ENCODE peak calls at places on chromosomes 13 and 19, in four cellular contexts. F is IMR-90, H is HCT116, Y is DND-41. P is an unnamed sample.

GRCh38 chr13:93522486-93522885 is 295.9 kb downstream of the GPC6 start:
- DNase-seq in F (peak), H (no peak), Y (no peak), P (no peak)

GRCh38 chr13:79998386-79998785 is 342.5 kb downstream of the SPRY2 start:
- DNase-seq in F (no peak), H (no peak), Y (no peak), P (no peak)

GRCh38 chr13:112068531-112069062 is 1.6 kb downstream of the SOX1 start:
- DNase-seq in F (no peak), H (no peak), Y (no peak), P (no peak)

GRCh38 chr19:13366529-13367143 is 139.6 kb downstream of the CACNA1A start:
- DNase-seq in F (peak), H (peak), Y (no peak), P (peak)

GRCh38 chr19:41641879-41642485 is 15.1 kb upstream of the CEACAM4 start:
- DNase-seq in F (peak), H (peak), Y (peak), P (peak)

GRCh38 chr13:106104281-106104901 is 431.1 kb downstream of the EFNB2 start:
- DNase-seq in F (peak), H (peak), Y (no peak), P (peak)

GRCh38 chr19:12484371-12485322 is at the start of gene ZNF709:
- DNase-seq in F (peak), H (no peak), Y (peak), P (peak)

GRCh38 chr13:41224113-41225110 is 30.0 kb upstream of the KBTBD7 start:
- DNase-seq in F (peak), H (no peak), Y (no peak), P (no peak)

GRCh38 chr13:111007209-111007608 is 92.3 kb upstream of the ANKRD10 start:
- DNase-seq in F (no peak), H (no peak), Y (no peak), P (no peak)

GRCh38 chr19:46704379-46705076 is 12.4 kb downstream of the PRKD2 start:
- DNase-seq in F (no peak), H (no peak), Y (peak), P (peak)

GRCh38 chr19:9961103-9961502 is 24.8 kb upstream of the OLFM2 start:
- DNase-seq in F (no peak), H (no peak), Y (no peak), P (no peak)

GRCh38 chr19:4295972-4296771 is 6.0 kb downstream of the TMIGD2 start:
- DNase-seq in F (no peak), H (no peak), Y (peak), P (peak)

GRCh38 chr13:47908200-47908902 is 92.7 kb downstream of the SUCLA2 start:
- DNase-seq in F (peak), H (no peak), Y (no peak), P (no peak)

GRCh38 chr13:113390874-113391497 is 27.1 kb upstream of the GRTP1 start:
- DNase-seq in F (no peak), H (no peak), Y (no peak), P (no peak)

GRCh38 chr13:107205318-107206112 is 637.6 kb upstream of the ARGLU1 start:
- DNase-seq in F (peak), H (no peak), Y (peak), P (peak)

GRCh38 chr13:32261567-32261966 is 53.6 kb downstream of the ZAR1L start:
- DNase-seq in F (peak), H (no peak), Y (no peak), P (peak)

GRCh38 chr19:15294591-15294990 is 37.7 kb downstream of the BRD4 start:
- DNase-seq in F (no peak), H (no peak), Y (no peak), P (no peak)

GRCh38 chr13:113115363-113116205 is 7.0 kb upstream of the F10 start:
- DNase-seq in F (no peak), H (no peak), Y (no peak), P (no peak)

GRCh38 chr19:27393591-27393990 is 1819.4 kb downstream of the UQCRFS1 start:
- DNase-seq in F (no peak), H (no peak), Y (no peak), P (no peak)

GRCh38 chr19:45443462-45444317 is 20.0 kb upstream of the ERCC1 start:
- DNase-seq in F (peak), H (peak), Y (no peak), P (peak)

GRCh38 chr13:112893570-112894422 is 75.2 kb upstream of the MCF2L start:
- DNase-seq in F (peak), H (no peak), Y (peak), P (peak)

GRCh38 chr13:38819053-38819452 is 132.2 kb downstream of the FREM2 start:
- DNase-seq in F (no peak), H (no peak), Y (no peak), P (peak)

GRCh38 chr19:28999733-29000433 is 213.1 kb downstream of the UQCRFS1 start:
- DNase-seq in F (no peak), H (no peak), Y (no peak), P (no peak)

GRCh38 chr19:7397687-7398086 is 49.0 kb downstream of the ARHGEF18 start:
- DNase-seq in F (peak), H (no peak), Y (no peak), P (no peak)

GRCh38 chr13:106701810-106702341 is 133.9 kb upstream of the ARGLU1 start:
- DNase-seq in F (no peak), H (no peak), Y (no peak), P (peak)

GRCh38 chr19:56253737-56254136 is 18.8 kb upstream of the EDDM13 start:
- DNase-seq in F (peak), H (peak), Y (no peak), P (peak)

GRCh38 chr19:31141301-31141700 is 207.9 kb downstream of the TSHZ3 start:
- DNase-seq in F (no peak), H (no peak), Y (no peak), P (no peak)

GRCh38 chr13:32555613-32556012 is 17.0 kb upstream of the N4BP2L2 start:
- DNase-seq in F (no peak), H (no peak), Y (no peak), P (no peak)

GRCh38 chr19:35006342-35006998 is 6.3 kb downstream of the GRAMD1A start:
- DNase-seq in F (peak), H (no peak), Y (no peak), P (peak)
- H3K4me2 ChIP-seq in F (peak), H (no peak), Y (no peak), P (peak)

DNA sequence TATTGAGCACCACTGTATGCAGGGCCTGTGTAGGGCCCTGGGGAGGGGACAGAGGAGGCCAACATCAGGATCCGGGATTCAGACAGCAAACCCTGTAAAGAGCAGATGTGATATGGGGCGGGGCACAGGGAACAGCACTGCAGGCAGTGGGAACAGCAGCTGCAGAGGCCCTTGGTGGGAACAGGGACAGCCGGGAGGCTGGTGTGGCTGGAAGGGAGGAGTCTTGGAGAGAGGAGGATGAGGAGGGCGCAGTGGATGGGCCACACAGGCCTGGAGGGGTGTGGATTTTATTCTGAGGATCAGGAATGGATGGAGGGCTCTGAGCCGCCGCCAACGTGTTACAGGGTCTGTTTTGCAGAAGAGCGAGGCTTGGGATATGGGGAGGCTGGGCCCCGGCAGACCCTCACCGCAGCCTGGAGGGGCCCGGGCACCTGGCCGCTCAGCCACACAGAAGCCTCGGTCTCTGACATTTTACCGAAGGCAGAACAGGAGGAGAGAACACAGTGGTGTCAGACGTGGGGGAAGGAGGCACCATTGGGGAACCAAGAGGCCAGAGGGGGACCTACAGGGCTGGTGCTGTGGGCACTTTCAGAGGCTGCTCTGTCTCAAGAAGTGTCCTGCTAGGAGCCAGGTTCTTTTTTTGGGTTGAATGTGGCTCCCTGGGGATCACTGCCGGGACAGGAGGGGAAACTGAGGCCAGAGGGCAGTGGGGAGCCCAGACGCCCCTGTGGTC is 6.9 kb downstream of the EFNA2 start:
- DNase-seq in F (no peak), H (no peak), Y (no peak), P (no peak)
- H3K4me2 ChIP-seq in F (no peak), H (no peak), Y (no peak), P (no peak)

GRCh38 chr13:91211548-91211947 is 135.9 kb upstream of the MIR17HG start:
- DNase-seq in F (no peak), H (no peak), Y (no peak), P (peak)

GRCh38 chr13:91220872-91221271 is 126.6 kb upstream of the MIR17HG start:
- DNase-seq in F (no peak), H (no peak), Y (no peak), P (no peak)

GRCh38 chr13:91212229-91212628 is 135.3 kb upstream of the MIR17HG start:
- DNase-seq in F (no peak), H (no peak), Y (no peak), P (no peak)

GRCh38 chr13:91216928-91217700 is 130.4 kb upstream of the MIR17HG start:
- DNase-seq in F (no peak), H (no peak), Y (no peak), P (no peak)
- H3K4me2 ChIP-seq in F (no peak), H (no peak), Y (no peak), P (no peak)

GRCh38 chr19:8609210-8610040 is 1.1 kb downstream of the ADAMTS10 start:
- DNase-seq in F (peak), H (peak), Y (no peak), P (peak)

GRCh38 chr19:8610928-8611284 is 391 bp upstream of the ADAMTS10 start:
- DNase-seq in F (no peak), H (no peak), Y (no peak), P (no peak)

GRCh38 chr19:8607386-8607785 is 3.1 kb downstream of the ADAMTS10 start:
- DNase-seq in F (peak), H (no peak), Y (no peak), P (no peak)

GRCh38 chr19:8610041-8610927 is at the start of gene ADAMTS10:
- DNase-seq in F (peak), H (no peak), Y (peak), P (no peak)

GRCh38 chr19:8608858-8609209 is 1.7 kb downstream of the ADAMTS10 start:
- DNase-seq in F (no peak), H (no peak), Y (no peak), P (no peak)
- H3K4me2 ChIP-seq in F (peak), H (peak), Y (no peak), P (peak)

GRCh38 chr13:109868583-109869311 is 82.4 kb upstream of the IRS2 start:
- DNase-seq in F (peak), H (no peak), Y (no peak), P (no peak)
- H3K4me2 ChIP-seq in F (no peak), H (no peak), Y (no peak), P (no peak)

GRCh38 chr13:42275506-42275905 is 3.6 kb downstream of the AKAP11 start:
- DNase-seq in F (no peak), H (no peak), Y (no peak), P (no peak)

GRCh38 chr13:42276683-42277082 is 4.7 kb downstream of the AKAP11 start:
- DNase-seq in F (no peak), H (no peak), Y (no peak), P (no peak)

GRCh38 chr13:42279080-42279479 is 7.1 kb downstream of the AKAP11 start:
- DNase-seq in F (no peak), H (no peak), Y (no peak), P (no peak)

GRCh38 chr13:42279986-42280385 is 8.0 kb downstream of the AKAP11 start:
- DNase-seq in F (no peak), H (no peak), Y (no peak), P (peak)

GRCh38 chr13:42277618-42278276 is 5.8 kb downstream of the AKAP11 start:
- DNase-seq in F (peak), H (no peak), Y (no peak), P (no peak)
- H3K4me2 ChIP-seq in F (no peak), H (no peak), Y (no peak), P (no peak)

GRCh38 chr19:39299404-39299803 is 3.2 kb downstream of the IFNL1 start:
- DNase-seq in F (no peak), H (no peak), Y (no peak), P (no peak)

GRCh38 chr19:39297931-39298634 is 1.9 kb downstream of the IFNL1 start:
- DNase-seq in F (no peak), H (no peak), Y (peak), P (no peak)

GRCh38 chr19:39293394-39293793 is 2.8 kb upstream of the IFNL1 start:
- DNase-seq in F (no peak), H (no peak), Y (no peak), P (no peak)

GRCh38 chr19:39296906-39297305 is 699 bp downstream of the IFNL1 start:
- DNase-seq in F (no peak), H (no peak), Y (no peak), P (no peak)

GRCh38 chr19:39296055-39296645 is at the start of gene IFNL1:
- DNase-seq in F (no peak), H (no peak), Y (no peak), P (no peak)
- H3K4me2 ChIP-seq in F (no peak), H (no peak), Y (no peak), P (no peak)

GRCh38 chr19:51103811-51104470 is 4.3 kb downstream of the CTU1 start:
- DNase-seq in F (no peak), H (no peak), Y (no peak), P (no peak)

GRCh38 chr19:51098366-51099069 is 9.7 kb downstream of the CTU1 start:
- DNase-seq in F (no peak), H (no peak), Y (no peak), P (peak)

GRCh38 chr19:51099070-51099382 is 9.2 kb downstream of the CTU1 start:
- DNase-seq in F (no peak), H (no peak), Y (no peak), P (no peak)

GRCh38 chr19:51102991-51103390 is 5.2 kb downstream of the CTU1 start:
- DNase-seq in F (no peak), H (no peak), Y (no peak), P (no peak)

DNA sequence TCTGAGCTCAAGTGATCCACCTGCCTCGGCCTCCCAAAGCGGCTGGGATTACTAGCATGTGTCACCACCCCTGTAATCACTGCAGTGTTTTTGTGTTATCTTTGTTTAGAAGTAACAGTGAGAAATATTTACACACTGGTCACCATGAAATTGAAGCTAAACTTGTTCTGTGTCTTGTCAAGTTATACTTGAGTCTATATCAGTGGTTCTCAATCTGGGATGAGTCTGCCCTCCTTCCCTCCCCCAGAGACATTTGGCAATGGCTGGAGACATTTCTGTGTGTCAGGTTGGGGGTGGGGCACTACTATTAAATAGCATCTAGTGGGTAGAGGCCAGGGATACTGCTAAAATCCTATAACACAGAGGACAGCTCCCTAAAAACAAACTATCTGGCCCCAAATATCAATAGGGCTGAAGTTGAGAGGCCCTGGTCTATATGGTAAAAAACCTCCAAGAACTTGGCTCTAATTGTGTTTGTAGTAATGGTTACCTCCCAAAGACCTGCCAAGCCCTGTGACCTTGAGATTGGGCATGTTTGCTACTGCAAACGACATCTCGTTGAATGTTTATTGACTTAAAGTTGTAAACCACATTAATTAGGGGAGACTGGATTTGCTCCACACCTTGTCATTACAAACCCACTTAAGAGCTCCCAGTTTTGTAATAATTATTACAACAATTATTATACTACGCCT is 6.9 kb downstream of the CTU1 start:
- DNase-seq in F (no peak), H (no peak), Y (no peak), P (no peak)
- H3K4me2 ChIP-seq in F (no peak), H (no peak), Y (no peak), P (no peak)

DNA sequence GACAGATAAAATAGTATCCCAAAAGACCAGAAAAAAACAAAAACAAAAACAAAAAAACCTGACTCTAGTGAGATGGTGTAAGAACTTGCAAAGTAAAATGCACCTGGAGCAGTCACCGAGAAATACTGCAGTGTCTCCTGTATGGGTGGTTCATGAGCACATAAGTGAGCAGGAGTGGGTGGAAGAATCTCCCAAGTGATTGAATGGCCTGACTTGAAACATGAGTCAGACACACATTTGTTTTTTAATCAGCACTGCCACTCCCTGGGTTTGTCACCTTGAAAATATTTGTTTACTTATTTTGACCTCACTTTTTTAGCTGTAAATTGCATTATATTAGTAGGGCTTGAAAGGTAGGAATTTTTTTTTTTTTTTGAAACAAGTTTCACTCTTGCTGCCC is 2.0 kb downstream of the ZNF431 start:
- DNase-seq in F (no peak), H (peak), Y (no peak), P (no peak)
- H3K4me2 ChIP-seq in F (no peak), H (peak), Y (peak), P (no peak)

P was measured in endothelial cell of umbilical vein.